ENCODE peak calls at places on chromosomes 7 and 10, in seven cellular contexts. N is MV-4-11, S is GM10248, E is skeletal muscle cell, C is right cardiac atrium, Y is tibial nerve, D is NCI-H1105 treated with DMSO at 0.1 percent for 48 hours. W is an unnamed sample.
A peak's percentile ranks its signal among the peaks of the same experiment; 100 is the strongest.

GRCh38 chr10:43355749-43356371 is 15.6 kb upstream of the FXYD4 start:
- DNase-seq in N (peak; percentile 30), S (no peak), E (no peak), C (no peak), Y (no peak), D (no peak), W (no peak)

GRCh38 chr7:102260856-102261255 is 25.8 kb upstream of the SH2B2 start:
- DNase-seq in N (no peak), S (no peak), E (no peak), C (peak; percentile 82), Y (no peak), D (no peak), W (no peak)

GRCh38 chr10:6239213-6239991 is 36.7 kb downstream of the PFKFB3 start:
- DNase-seq in N (peak; percentile 95), S (peak; percentile 26), E (peak; percentile 92), C (no peak), Y (no peak), D (no peak), W (no peak)

GRCh38 chr10:36187382-36188042 is 545.4 kb upstream of the FZD8 start:
- DNase-seq in N (no peak), S (no peak), E (no peak), C (peak; percentile 68), Y (no peak), D (no peak), W (no peak)

GRCh38 chr7:44811571-44811970 is 15.1 kb downstream of the PPIA start:
- DNase-seq in N (no peak), S (no peak), E (no peak), C (no peak), Y (no peak), D (no peak), W (no peak)

GRCh38 chr7:135434047-135434446 is 75.9 kb downstream of the CNOT4 start:
- DNase-seq in N (no peak), S (no peak), E (no peak), C (no peak), Y (no peak), D (no peak), W (peak; percentile 23)

GRCh38 chr7:70660154-70660818 is 471.7 kb upstream of the GALNT17 start:
- DNase-seq in N (no peak), S (no peak), E (no peak), C (no peak), Y (no peak), D (no peak), W (no peak)

GRCh38 chr10:46293832-46294640 is 7.2 kb downstream of the ANTXRL start:
- DNase-seq in N (no peak), S (no peak), E (no peak), C (peak; percentile 24), Y (no peak), D (no peak), W (peak; percentile 17)

GRCh38 chr7:132249591-132249971 is 326.7 kb downstream of the PLXNA4 start:
- DNase-seq in N (no peak), S (no peak), E (no peak), C (no peak), Y (no peak), D (no peak), W (peak; percentile 32)

GRCh38 chr7:74376256-74377036 is 77.3 kb upstream of the GTF2IRD1 start:
- DNase-seq in N (no peak), S (no peak), E (no peak), C (no peak), Y (no peak), D (no peak), W (no peak)

GRCh38 chr7:38318803-38319416 is 45.5 kb upstream of the TARP start:
- DNase-seq in N (peak; percentile 77), S (peak; percentile 68), E (no peak), C (no peak), Y (peak; percentile 40), D (peak; percentile 82), W (peak; percentile 71)

W was measured in HuH-7.